ENCODE peak calls at places on chromosomes 7 and 10, in seven cellular contexts. One of them, this sample, is unnamed.

GRCh38 chr10:110110338-110110737 is 97.1 kb upstream of the MXI1 start:
- DNase-seq in NT2/D1: no peak
- DNase-seq in Peyer's patch: no peak
- DNase-seq in transverse colon: no peak
- DNase-seq in posterior cingulate gyrus: no peak
- DNase-seq in Panc1: no peak
- DNase-seq in NCI-H1436: no peak
- DNase-seq in this sample: no peak

GRCh38 chr10:97341416-97341815 is 6.9 kb upstream of the FRAT2 start:
- DNase-seq in NT2/D1: no peak
- DNase-seq in Peyer's patch: no peak
- DNase-seq in transverse colon: no peak
- DNase-seq in posterior cingulate gyrus: no peak
- DNase-seq in Panc1: no peak
- DNase-seq in NCI-H1436: no peak
- DNase-seq in this sample: no peak

GRCh38 chr10:75532253-75532924 is 101.0 kb downstream of the LRMDA start:
- DNase-seq in NT2/D1: no peak
- DNase-seq in Peyer's patch: no peak
- DNase-seq in transverse colon: no peak
- DNase-seq in posterior cingulate gyrus: no peak
- DNase-seq in Panc1: no peak
- DNase-seq in NCI-H1436: no peak
- DNase-seq in this sample: no peak

GRCh38 chr7:132836746-132837145 is 245.1 kb downstream of the CHCHD3 start:
- DNase-seq in NT2/D1: no peak
- DNase-seq in Peyer's patch: no peak
- DNase-seq in transverse colon: no peak
- DNase-seq in posterior cingulate gyrus: no peak
- DNase-seq in Panc1: no peak
- DNase-seq in NCI-H1436: no peak
- DNase-seq in this sample: no peak

GRCh38 chr10:83607959-83608745 is 531.2 kb upstream of the GHITM start:
- DNase-seq in NT2/D1: no peak
- DNase-seq in Peyer's patch: no peak
- DNase-seq in transverse colon: no peak
- DNase-seq in posterior cingulate gyrus: no peak
- DNase-seq in Panc1: no peak
- DNase-seq in NCI-H1436: no peak
- DNase-seq in this sample: no peak

GRCh38 chr7:74059681-74060588 is 23.7 kb upstream of the LIMK1 start:
- DNase-seq in NT2/D1: no peak
- DNase-seq in Peyer's patch: peak
- DNase-seq in transverse colon: peak
- DNase-seq in posterior cingulate gyrus: no peak
- DNase-seq in Panc1: no peak
- DNase-seq in NCI-H1436: no peak
- DNase-seq in this sample: peak

GRCh38 chr7:84705701-84706100 is 481.2 kb downstream of the SEMA3D start:
- DNase-seq in NT2/D1: no peak
- DNase-seq in Peyer's patch: no peak
- DNase-seq in transverse colon: no peak
- DNase-seq in posterior cingulate gyrus: no peak
- DNase-seq in Panc1: no peak
- DNase-seq in NCI-H1436: no peak
- DNase-seq in this sample: no peak

GRCh38 chr7:81013036-81013435 is 94.2 kb upstream of the SEMA3C start:
- DNase-seq in NT2/D1: peak
- DNase-seq in Peyer's patch: no peak
- DNase-seq in transverse colon: no peak
- DNase-seq in posterior cingulate gyrus: no peak
- DNase-seq in Panc1: peak
- DNase-seq in NCI-H1436: no peak
- DNase-seq in this sample: no peak

GRCh38 chr7:106365252-106366005 is 80.6 kb upstream of the NAMPT start:
- DNase-seq in NT2/D1: no peak
- DNase-seq in Peyer's patch: no peak
- DNase-seq in transverse colon: peak
- DNase-seq in posterior cingulate gyrus: no peak
- DNase-seq in Panc1: no peak
- DNase-seq in NCI-H1436: no peak
- DNase-seq in this sample: no peak

GRCh38 chr10:88395677-88396076 is 187.4 kb downstream of the RNLS start:
- DNase-seq in NT2/D1: no peak
- DNase-seq in Peyer's patch: no peak
- DNase-seq in transverse colon: no peak
- DNase-seq in posterior cingulate gyrus: no peak
- DNase-seq in Panc1: no peak
- DNase-seq in NCI-H1436: no peak
- DNase-seq in this sample: no peak

GRCh38 chr7:96327429-96327828 is 5.5 kb upstream of the SLC25A13 start:
- DNase-seq in NT2/D1: no peak
- DNase-seq in Peyer's patch: peak
- DNase-seq in transverse colon: peak
- DNase-seq in posterior cingulate gyrus: no peak
- DNase-seq in Panc1: no peak
- DNase-seq in NCI-H1436: no peak
- DNase-seq in this sample: peak